ENCODE peak calls at places on chromosomes 7 and 10, in nine cellular contexts. Q is PC-3; J is HCT116; O is CD8-positive, alpha-beta T cell; X is sigmoid colon; I is CD4-positive, alpha-beta T cell; E is naive thymus-derived CD4-positive, alpha-beta T cell; P is fibroblast of lung; R is left ventricle myocardium inferior. D is an unnamed sample. For H3K9me3, the result is how much of the 10 kb centered on the place peaks cover.

GRCh38 chr10:48703776-48704555 is 19.3 kb downstream of the WDFY4 start:
- DNase-seq in Q (no peak), J (no peak), O (no peak), X (no peak), I (no peak), E (no peak), P (no peak), R (no peak), D (no peak)

GRCh38 chr10:78784454-78785414 is 284.0 kb upstream of the ZMIZ1 start:
- DNase-seq in Q (no peak), J (no peak), O (no peak), X (no peak), I (no peak), E (no peak), P (no peak), R (peak), D (no peak)

GRCh38 chr7:94276797-94277196 is 117.9 kb upstream of the COL1A2 start:
- DNase-seq in Q (peak), J (no peak), O (no peak), X (no peak), I (no peak), E (no peak), P (peak), R (no peak), D (no peak)

GRCh38 chr7:90172624-90173023 is 18.4 kb downstream of the STEAP1 start:
- DNase-seq in Q (no peak), J (no peak), O (no peak), X (no peak), I (no peak), E (no peak), P (no peak), R (no peak), D (no peak)

GRCh38 chr7:1101580-1102431 is 13.9 kb downstream of the GPER1 start:
- DNase-seq in Q (no peak), J (no peak), O (no peak), X (no peak), I (no peak), E (no peak), P (peak), R (no peak), D (no peak)

GRCh38 chr7:665751-666453 is 60.6 kb upstream of the DNAAF5 start:
- DNase-seq in Q (no peak), J (no peak), O (no peak), X (peak), I (no peak), E (no peak), P (no peak), R (peak), D (no peak)

GRCh38 chr10:15742831-15743230 is 23.1 kb upstream of the ITGA8 start:
- DNase-seq in Q (peak), J (no peak), O (no peak), X (no peak), I (no peak), E (no peak), P (peak), R (no peak), D (no peak)

GRCh38 chr10:29895436-29895835 is 163.9 kb downstream of the JCAD start:
- DNase-seq in Q (no peak), J (no peak), O (no peak), X (peak), I (no peak), E (no peak), P (peak), R (peak), D (no peak)

GRCh38 chr7:25850730-25851129 is 301.3 kb upstream of the NFE2L3 start:
- DNase-seq in Q (no peak), J (no peak), O (no peak), X (no peak), I (no peak), E (no peak), P (no peak), R (no peak), D (no peak)

GRCh38 chr10:61992683-61993629 is 91.5 kb downstream of the ARID5B start:
- DNase-seq in Q (peak), J (no peak), O (peak), X (peak), I (peak), E (no peak), P (peak), R (peak), D (no peak)

GRCh38 chr10:59011972-59012632 is 164.3 kb upstream of the PHYHIPL start:
- DNase-seq in Q (no peak), J (no peak), O (no peak), X (no peak), I (no peak), E (no peak), P (no peak), R (no peak), D (no peak)

GRCh38 chr10:46556515-46557318 is at the start of gene GPRIN2:
- DNase-seq in Q (peak), J (no peak), O (no peak), X (peak), I (no peak), E (peak), P (no peak), R (peak), D (no peak)

GRCh38 chr7:54960517-54960916 is 58.3 kb upstream of the EGFR start:
- DNase-seq in Q (peak), J (no peak), O (no peak), X (no peak), I (no peak), E (no peak), P (peak), R (no peak), D (no peak)

GRCh38 chr7:47498229-47499056 is 83.5 kb downstream of the TNS3 start:
- DNase-seq in Q (no peak), J (no peak), O (no peak), X (peak), I (no peak), E (no peak), P (no peak), R (no peak), D (no peak)

GRCh38 chr10:75951026-75951589 is 519.7 kb downstream of the LRMDA start:
- DNase-seq in Q (no peak), J (no peak), O (no peak), X (no peak), I (no peak), E (no peak), P (no peak), R (no peak), D (no peak)

GRCh38 chr7:5064391-5065106 is 18.9 kb downstream of the RBAK start:
- DNase-seq in Q (no peak), J (no peak), O (no peak), X (no peak), I (no peak), E (no peak), P (peak), R (no peak), D (no peak)
- H3K9me3 ChIP-seq in Q (half or more), J (half or more), O (half or more), X (half or more), I (half or more), E (half or more), P (under half), R (half or more), D (half or more)

DNA sequence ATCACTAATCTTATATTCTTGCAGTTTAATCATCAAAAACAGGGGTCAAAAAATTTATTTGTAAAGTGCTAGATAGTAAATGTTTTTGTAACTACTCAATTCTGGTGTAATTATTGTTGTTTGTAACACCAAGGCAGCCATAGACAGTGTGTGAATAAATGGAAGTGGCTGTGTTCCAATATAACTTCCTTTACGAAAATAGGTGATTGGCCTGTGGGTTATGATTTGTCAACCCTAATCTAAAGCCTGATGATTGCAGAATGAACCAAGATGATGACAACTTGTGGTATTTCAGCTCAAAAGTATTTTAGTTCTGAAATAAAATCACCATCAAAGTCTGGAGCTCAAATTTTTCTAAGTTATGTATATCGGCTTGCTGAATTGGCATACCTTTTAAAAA is 34.4 kb upstream of the ETV1 start:
- DNase-seq in Q (no peak), J (no peak), O (no peak), X (no peak), I (no peak), E (no peak), P (peak), R (no peak), D (no peak)
- H3K9me3 ChIP-seq in Q (under half), J (under half), O (under half), X (under half), I (under half), E (under half), P (under half), R (under half), D (under half)

GRCh38 chr10:44392420-44392819 is 7.5 kb upstream of the CXCL12 start:
- DNase-seq in Q (no peak), J (no peak), O (no peak), X (no peak), I (no peak), E (no peak), P (no peak), R (no peak), D (no peak)
- H3K9me3 ChIP-seq in Q (under half), J (under half), O (under half), X (under half), I (under half), E (under half), P (under half), R (under half), D (under half)

DNA sequence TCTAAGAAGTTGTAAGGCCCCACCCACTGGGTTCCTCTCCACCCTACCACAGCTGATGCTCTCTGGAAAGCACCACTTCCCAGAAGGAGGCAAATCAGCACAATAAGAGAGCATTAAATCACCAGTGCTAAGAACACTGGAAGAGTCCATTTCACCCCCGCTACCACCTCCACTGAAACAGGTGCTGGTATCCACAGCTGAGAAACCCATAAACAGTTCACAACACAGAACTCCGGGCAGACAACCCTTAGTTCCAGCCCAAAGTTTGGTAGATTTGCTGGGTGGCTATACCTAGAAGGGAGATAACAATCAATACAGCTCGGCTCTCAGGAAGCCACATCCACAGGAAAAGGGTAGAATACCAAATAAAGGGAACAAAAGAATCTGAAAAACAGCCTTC is 34.1 kb downstream of the ZNF680 start:
- DNase-seq in Q (no peak), J (no peak), O (no peak), X (no peak), I (no peak), E (no peak), P (no peak), R (no peak), D (no peak)
- H3K9me3 ChIP-seq in Q (under half), J (under half), O (under half), X (under half), I (half or more), E (under half), P (under half), R (half or more), D (under half)

GRCh38 chr10:130739016-130739756 is 572.3 kb downstream of the TCERG1L start:
- DNase-seq in Q (no peak), J (no peak), O (no peak), X (peak), I (no peak), E (no peak), P (no peak), R (no peak), D (no peak)
- H3K9me3 ChIP-seq in Q (under half), J (under half), O (under half), X (under half), I (under half), E (under half), P (under half), R (under half), D (under half)

GRCh38 chr10:129854796-129855705 is 109.0 kb downstream of the EBF3 start:
- DNase-seq in Q (no peak), J (no peak), O (no peak), X (peak), I (no peak), E (no peak), P (no peak), R (no peak), D (no peak)
- H3K9me3 ChIP-seq in Q (under half), J (under half), O (under half), X (under half), I (under half), E (under half), P (under half), R (under half), D (under half)

GRCh38 chr10:133061296-133062038 is 26.3 kb upstream of the ADGRA1 start:
- DNase-seq in Q (no peak), J (no peak), O (no peak), X (no peak), I (no peak), E (no peak), P (no peak), R (no peak), D (no peak)

GRCh38 chr10:133060466-133060865 is 27.3 kb upstream of the ADGRA1 start:
- DNase-seq in Q (no peak), J (no peak), O (no peak), X (no peak), I (no peak), E (no peak), P (no peak), R (no peak), D (no peak)

GRCh38 chr10:133060022-133060421 is 27.7 kb upstream of the ADGRA1 start:
- DNase-seq in Q (no peak), J (no peak), O (no peak), X (no peak), I (no peak), E (no peak), P (no peak), R (no peak), D (no peak)

GRCh38 chr10:133062085-133062484 is 25.6 kb upstream of the ADGRA1 start:
- DNase-seq in Q (no peak), J (no peak), O (no peak), X (no peak), I (no peak), E (no peak), P (no peak), R (no peak), D (no peak)

GRCh38 chr10:133060881-133061280 is 26.8 kb upstream of the ADGRA1 start:
- DNase-seq in Q (no peak), J (no peak), O (no peak), X (no peak), I (no peak), E (no peak), P (no peak), R (no peak), D (no peak)
- H3K9me3 ChIP-seq in Q (under half), J (under half), O (under half), X (under half), I (under half), E (under half), P (under half), R (under half), D (under half)

GRCh38 chr7:157853789-157854065 is 516.9 kb downstream of the DNAJB6 start:
- DNase-seq in Q (no peak), J (no peak), O (no peak), X (no peak), I (no peak), E (no peak), P (no peak), R (no peak), D (no peak)
- H3K9me3 ChIP-seq in Q (under half), J (under half), O (under half), X (under half), I (under half), E (under half), P (under half), R (under half), D (under half)

GRCh38 chr7:157618091-157618726 is 281.4 kb downstream of the DNAJB6 start:
- DNase-seq in Q (no peak), J (no peak), O (no peak), X (no peak), I (no peak), E (no peak), P (no peak), R (no peak), D (no peak)
- H3K9me3 ChIP-seq in Q (under half), J (under half), O (under half), X (under half), I (under half), E (under half), P (under half), R (under half), D (under half)

GRCh38 chr7:134562136-134562535 is 13.2 kb downstream of the AKR1B15 start:
- DNase-seq in Q (peak), J (no peak), O (no peak), X (no peak), I (peak), E (no peak), P (peak), R (no peak), D (no peak)
- H3K9me3 ChIP-seq in Q (under half), J (under half), O (under half), X (under half), I (under half), E (under half), P (under half), R (under half), D (under half)